ENCODE peak calls at places on chromosome 1, in eight cellular contexts. Y is AG10803; S is PC-9; V is stimulated activated CD8-positive, alpha-beta memory T cell treated with anti-CD3 and anti-CD28 coated beads, Interleukin-12 subunit alpha, Interleukin-12 subunit beta, amount 100 ng/mL, for 4 hours; H is dorsolateral prefrontal cortex; A is kidney tubule cell; M is activated naive CD4-positive, alpha-beta T cell treated with Interleukin-2 at 50 U/mL for 16 hours; D is astrocyte of the spinal cord. X is an unnamed sample.

GRCh38 chr1:26082020-26082350 is 14.6 kb upstream of the TRIM63 start:
- DNase-seq in Y (no peak), S (no peak), V (no peak), H (no peak), A (no peak), M (no peak), D (no peak), X (no peak)

GRCh38 chr1:17239420-17239819 is 9.5 kb upstream of the PADI3 start:
- DNase-seq in Y (peak), S (peak), V (no peak), H (peak), A (peak), M (no peak), D (peak), X (peak)

GRCh38 chr1:162612606-162613400 is 19.5 kb upstream of the DDR2 start:
- DNase-seq in Y (peak), S (no peak), V (no peak), H (no peak), A (no peak), M (no peak), D (peak), X (no peak)

GRCh38 chr1:77018386-77019156 is 151.3 kb downstream of the ST6GALNAC5 start:
- DNase-seq in Y (no peak), S (peak), V (no peak), H (no peak), A (peak), M (no peak), D (no peak), X (no peak)

GRCh38 chr1:3663999-3664699 is 11.8 kb downstream of the TP73 start:
- DNase-seq in Y (no peak), S (no peak), V (no peak), H (no peak), A (no peak), M (no peak), D (no peak), X (peak)

GRCh38 chr1:1599030-1599916 is 662 bp downstream of the FNDC10 start:
- DNase-seq in Y (peak), S (no peak), V (no peak), H (no peak), A (peak), M (peak), D (no peak), X (no peak)

GRCh38 chr1:180168786-180169640 is 14.3 kb downstream of the QSOX1 start:
- DNase-seq in Y (no peak), S (peak), V (no peak), H (no peak), A (peak), M (peak), D (no peak), X (peak)

GRCh38 chr1:215076312-215076711 is 6.2 kb upstream of the KCNK2 start:
- DNase-seq in Y (peak), S (peak), V (no peak), H (no peak), A (peak), M (no peak), D (peak), X (peak)

GRCh38 chr1:172971241-172971640 is 79.5 kb downstream of the TNFSF18 start:
- DNase-seq in Y (no peak), S (no peak), V (no peak), H (no peak), A (peak), M (no peak), D (no peak), X (no peak)

GRCh38 chr1:198967566-198967965 is 328.7 kb downstream of the PTPRC start:
- DNase-seq in Y (no peak), S (no peak), V (no peak), H (no peak), A (no peak), M (no peak), D (no peak), X (no peak)

GRCh38 chr1:43981135-43981491 is 2.1 kb downstream of the B4GALT2 start:
- DNase-seq in Y (no peak), S (peak), V (no peak), H (no peak), A (no peak), M (no peak), D (no peak), X (no peak)

GRCh38 chr1:43551396-43551888 is 20.8 kb downstream of the PTPRF start:
- DNase-seq in Y (no peak), S (no peak), V (no peak), H (no peak), A (no peak), M (no peak), D (no peak), X (no peak)

GRCh38 chr1:156527584-156527983 is 27.0 kb upstream of the MEF2D start:
- DNase-seq in Y (no peak), S (no peak), V (no peak), H (no peak), A (no peak), M (no peak), D (no peak), X (no peak)

GRCh38 chr1:154567386-154568164 is at the start of gene CHRNB2:
- DNase-seq in Y (peak), S (peak), V (peak), H (peak), A (peak), M (peak), D (peak), X (peak)

GRCh38 chr1:39573736-39574624 is 2.6 kb downstream of the PABPC4 start:
- DNase-seq in Y (peak), S (no peak), V (no peak), H (no peak), A (peak), M (no peak), D (peak), X (no peak)

GRCh38 chr1:32981003-32981909 is 16.6 kb upstream of the RNF19B start:
- DNase-seq in Y (peak), S (peak), V (peak), H (no peak), A (peak), M (peak), D (peak), X (peak)

GRCh38 chr1:231861541-231862481 is 235.2 kb downstream of the DISC1 start:
- DNase-seq in Y (peak), S (no peak), V (no peak), H (no peak), A (no peak), M (no peak), D (no peak), X (no peak)

GRCh38 chr1:156998840-156999239 is 46.7 kb downstream of the ARHGEF11 start:
- DNase-seq in Y (no peak), S (no peak), V (no peak), H (no peak), A (no peak), M (no peak), D (no peak), X (no peak)

GRCh38 chr1:21939650-21940374 is 2.7 kb upstream of the HSPG2 start:
- DNase-seq in Y (peak), S (peak), V (no peak), H (peak), A (peak), M (no peak), D (peak), X (no peak)

GRCh38 chr1:48878191-48878940 is 101.7 kb upstream of the BEND5 start:
- DNase-seq in Y (peak), S (peak), V (no peak), H (no peak), A (peak), M (no peak), D (peak), X (no peak)

GRCh38 chr1:84353665-84354064 is 44.6 kb upstream of the DNASE2B start:
- DNase-seq in Y (no peak), S (no peak), V (no peak), H (no peak), A (no peak), M (no peak), D (peak), X (no peak)

X was measured in NAMALWA.